ENCODE peak calls at places on chromosomes 12 and 14, in four cellular contexts. X is NCI-H69, L is amniotic stem cell, U is T-helper 2 cell. R is an unnamed sample.

GRCh38 chr14:58947816-58948440 is 240.5 kb upstream of the DAAM1 start:
- DNase-seq in X (peak), L (no peak), U (no peak), R (no peak)

GRCh38 chr12:122785503-122785902 is 11.1 kb downstream of the CCDC62 start:
- DNase-seq in X (no peak), L (no peak), U (no peak), R (no peak)

GRCh38 chr12:30730011-30730410 is 24.7 kb downstream of the CAPRIN2 start:
- DNase-seq in X (no peak), L (no peak), U (no peak), R (no peak)

GRCh38 chr14:44162197-44162596 is 344.9 kb downstream of the FSCB start:
- DNase-seq in X (peak), L (no peak), U (no peak), R (no peak)

GRCh38 chr12:14567311-14568195 is at the start of gene PLBD1:
- DNase-seq in X (peak), L (no peak), U (no peak), R (peak)

GRCh38 chr12:26274441-26275312 is 79.3 kb downstream of the SSPN start:
- DNase-seq in X (peak), L (peak), U (no peak), R (peak)

GRCh38 chr12:111868676-111869588 is 26.9 kb downstream of the MAPKAPK5 start:
- DNase-seq in X (no peak), L (no peak), U (no peak), R (no peak)

GRCh38 chr12:10140001-10140400 is 10.0 kb upstream of the CLEC7A start:
- DNase-seq in X (peak), L (no peak), U (peak), R (peak)

R was measured in LoVo.